ENCODE peak calls at places on chromosomes 12 and 14, in nine cellular contexts. A is skeletal muscle cell; G is M059J; U is GM13977; W is GM03348; B is MG63; T is stimulated activated CD4-positive, alpha-beta T cell treated with anti-CD3 and anti-CD28 coated beads, Interleukin-4, amount 100 ng/mL, for 1 hour; R is cortex of kidney; C is COR-L47. O is an unnamed sample.

GRCh38 chr14:23066855-23067744 is 9.8 kb upstream of the CDH24 start:
- DNase-seq in A (no peak), G (no peak), U (peak; percentile 7), W (no peak), B (no peak), T (no peak), R (no peak), C (no peak), O (no peak)

GRCh38 chr14:81172881-81173280 is 47.9 kb downstream of the GTF2A1 start:
- DNase-seq in A (no peak), G (no peak), U (no peak), W (no peak), B (no peak), T (no peak), R (no peak), C (no peak), O (no peak)

GRCh38 chr12:116919706-116920485 is 9.1 kb downstream of the FBXW8 start:
- DNase-seq in A (no peak), G (no peak), U (no peak), W (no peak), B (no peak), T (no peak), R (no peak), C (no peak), O (no peak)

GRCh38 chr14:105525861-105526780 is at the start of gene TMEM121:
- DNase-seq in A (no peak), G (peak; percentile 46), U (peak; percentile 78), W (peak; percentile 81), B (peak; percentile 12), T (peak; percentile 45), R (no peak), C (peak; percentile 27), O (peak; percentile 32)

GRCh38 chr12:122350444-122350843 is 72.0 kb downstream of the CLIP1 start:
- DNase-seq in A (peak; percentile 61), G (no peak), U (no peak), W (peak; percentile 82), B (peak; percentile 90), T (no peak), R (no peak), C (no peak), O (no peak)

GRCh38 chr14:99512110-99512449 is 30.9 kb downstream of the CCNK start:
- DNase-seq in A (no peak), G (no peak), U (no peak), W (no peak), B (no peak), T (no peak), R (no peak), C (no peak), O (no peak)

GRCh38 chr12:6345319-6346071 is 3.6 kb upstream of the TNFRSF1A start:
- DNase-seq in A (peak; percentile 89), G (peak; percentile 99), U (no peak), W (peak; percentile 65), B (peak; percentile 87), T (no peak), R (no peak), C (no peak), O (no peak)

GRCh38 chr14:95065411-95065810 is 91.9 kb downstream of the DICER1 start:
- DNase-seq in A (no peak), G (no peak), U (no peak), W (no peak), B (no peak), T (no peak), R (no peak), C (no peak), O (peak; percentile 47)

GRCh38 chr14:92362781-92363235 is 39.8 kb downstream of the SLC24A4 start:
- DNase-seq in A (no peak), G (peak; percentile 60), U (no peak), W (peak; percentile 82), B (peak; percentile 76), T (no peak), R (no peak), C (peak; percentile 31), O (no peak)

GRCh38 chr14:83053022-83053710 is 1519.5 kb upstream of the SEL1L start:
- DNase-seq in A (no peak), G (no peak), U (no peak), W (no peak), B (no peak), T (no peak), R (no peak), C (no peak), O (no peak)

GRCh38 chr12:1094714-1095113 is 103.7 kb downstream of the ERC1 start:
- DNase-seq in A (no peak), G (no peak), U (peak; percentile 28), W (no peak), B (no peak), T (no peak), R (no peak), C (no peak), O (no peak)

GRCh38 chr12:54853933-54854538 is at the start of gene MUCL1:
- DNase-seq in A (peak; percentile 11), G (peak; percentile 49), U (peak; percentile 39), W (peak; percentile 75), B (peak; percentile 31), T (peak; percentile 49), R (no peak), C (no peak), O (peak; percentile 88)

GRCh38 chr12:104370989-104371870 is 67.7 kb downstream of the EID3 start:
- DNase-seq in A (no peak), G (peak; percentile 92), U (no peak), W (peak; percentile 70), B (peak; percentile 32), T (no peak), R (no peak), C (no peak), O (peak; percentile 94)

GRCh38 chr12:112735296-112735695 is 56.3 kb upstream of the RPH3A start:
- DNase-seq in A (no peak), G (no peak), U (no peak), W (no peak), B (no peak), T (no peak), R (no peak), C (no peak), O (peak; percentile 9)

GRCh38 chr14:104343690-104344640 is 205.6 kb downstream of the KIF26A start:
- DNase-seq in A (no peak), G (no peak), U (no peak), W (no peak), B (no peak), T (no peak), R (no peak), C (peak; percentile 54), O (peak; percentile 43)

GRCh38 chr12:112839386-112839972 is 47.9 kb downstream of the RPH3A start:
- DNase-seq in A (peak; percentile 63), G (peak; percentile 98), U (no peak), W (no peak), B (peak; percentile 75), T (no peak), R (no peak), C (no peak), O (peak; percentile 92)

O was measured in mesendoderm.